ENCODE peak calls at places on chromosomes 5 and 9, in five cellular contexts. One of them, this sample, is unnamed.

GRCh38 chr5:114988096-114988495 is 181.6 kb downstream of the TRIM36 start:
- DNase-seq in NCI-H526 treated with DMSO at 0.1 percent for 48 hours: no peak
- DNase-seq in activated T-cell treated with anti-CD3 and anti-CD28 coated beads, Interleukin-2, amount 50 U/mL, for 48 hours: no peak
- DNase-seq in substantia nigra: no peak
- DNase-seq in NT2/D1: no peak
- DNase-seq in this sample: no peak

GRCh38 chr9:118578467-118578866 is 790.8 kb downstream of the BRINP1 start:
- DNase-seq in substantia nigra: no peak
- DNase-seq in activated T-cell treated with anti-CD3 and anti-CD28 coated beads, Interleukin-2, amount 50 U/mL, for 48 hours: no peak
- DNase-seq in NT2/D1: no peak
- DNase-seq in NCI-H526 treated with DMSO at 0.1 percent for 48 hours: no peak
- DNase-seq in this sample: no peak

GRCh38 chr9:98187926-98188325 is 4.5 kb downstream of the CORO2A start:
- DNase-seq in activated T-cell treated with anti-CD3 and anti-CD28 coated beads, Interleukin-2, amount 50 U/mL, for 48 hours: no peak
- DNase-seq in substantia nigra: no peak
- DNase-seq in NCI-H526 treated with DMSO at 0.1 percent for 48 hours: no peak
- DNase-seq in NT2/D1: no peak
- DNase-seq in this sample: no peak

GRCh38 chr5:149711338-149711737 is 18.8 kb upstream of the PPARGC1B start:
- DNase-seq in substantia nigra: no peak
- DNase-seq in NCI-H526 treated with DMSO at 0.1 percent for 48 hours: no peak
- DNase-seq in NT2/D1: no peak
- DNase-seq in activated T-cell treated with anti-CD3 and anti-CD28 coated beads, Interleukin-2, amount 50 U/mL, for 48 hours: no peak
- DNase-seq in this sample: no peak

GRCh38 chr5:78648359-78649219 is at the start of gene LHFPL2:
- DNase-seq in activated T-cell treated with anti-CD3 and anti-CD28 coated beads, Interleukin-2, amount 50 U/mL, for 48 hours: peak; percentile 55
- DNase-seq in NT2/D1: peak; percentile 47
- DNase-seq in substantia nigra: peak; percentile 60
- DNase-seq in NCI-H526 treated with DMSO at 0.1 percent for 48 hours: peak; percentile 42
- DNase-seq in this sample: no peak

GRCh38 chr5:78162253-78162862 is 132.1 kb downstream of the AP3B1 start:
- DNase-seq in NT2/D1: peak; percentile 1
- DNase-seq in substantia nigra: no peak
- DNase-seq in NCI-H526 treated with DMSO at 0.1 percent for 48 hours: peak; percentile 25
- DNase-seq in activated T-cell treated with anti-CD3 and anti-CD28 coated beads, Interleukin-2, amount 50 U/mL, for 48 hours: no peak
- DNase-seq in this sample: no peak

GRCh38 chr5:141637266-141637692 is 482 bp downstream of the RELL2 start:
- DNase-seq in activated T-cell treated with anti-CD3 and anti-CD28 coated beads, Interleukin-2, amount 50 U/mL, for 48 hours: peak; percentile 77
- DNase-seq in substantia nigra: no peak
- DNase-seq in NCI-H526 treated with DMSO at 0.1 percent for 48 hours: no peak
- DNase-seq in NT2/D1: no peak
- DNase-seq in this sample: no peak

GRCh38 chr9:132409828-132410528 is at the start of gene CFAP77:
- DNase-seq in NCI-H526 treated with DMSO at 0.1 percent for 48 hours: no peak
- DNase-seq in activated T-cell treated with anti-CD3 and anti-CD28 coated beads, Interleukin-2, amount 50 U/mL, for 48 hours: peak; percentile 62
- DNase-seq in NT2/D1: no peak
- DNase-seq in substantia nigra: no peak
- DNase-seq in this sample: no peak

GRCh38 chr5:129746884-129747283 is 1.0 kb upstream of the MINAR2 start:
- DNase-seq in activated T-cell treated with anti-CD3 and anti-CD28 coated beads, Interleukin-2, amount 50 U/mL, for 48 hours: no peak
- DNase-seq in substantia nigra: no peak
- DNase-seq in NCI-H526 treated with DMSO at 0.1 percent for 48 hours: no peak
- DNase-seq in NT2/D1: no peak
- DNase-seq in this sample: no peak

GRCh38 chr9:89746385-89747116 is 141.7 kb downstream of the GADD45G start:
- DNase-seq in NCI-H526 treated with DMSO at 0.1 percent for 48 hours: no peak
- DNase-seq in NT2/D1: no peak
- DNase-seq in substantia nigra: no peak
- DNase-seq in activated T-cell treated with anti-CD3 and anti-CD28 coated beads, Interleukin-2, amount 50 U/mL, for 48 hours: no peak
- DNase-seq in this sample: no peak

GRCh38 chr9:136225748-136226679 is 19.6 kb downstream of the QSOX2 start:
- DNase-seq in NT2/D1: peak; percentile 58
- DNase-seq in NCI-H526 treated with DMSO at 0.1 percent for 48 hours: peak; percentile 17
- DNase-seq in activated T-cell treated with anti-CD3 and anti-CD28 coated beads, Interleukin-2, amount 50 U/mL, for 48 hours: peak; percentile 82
- DNase-seq in substantia nigra: no peak
- DNase-seq in this sample: no peak

GRCh38 chr9:35028341-35028740 is 38.8 kb downstream of the DNAJB5 start:
- DNase-seq in NT2/D1: no peak
- DNase-seq in NCI-H526 treated with DMSO at 0.1 percent for 48 hours: no peak
- DNase-seq in substantia nigra: no peak
- DNase-seq in activated T-cell treated with anti-CD3 and anti-CD28 coated beads, Interleukin-2, amount 50 U/mL, for 48 hours: no peak
- DNase-seq in this sample: no peak

GRCh38 chr9:4579011-4579410 is 83.1 kb upstream of the PLPP6 start:
- DNase-seq in NCI-H526 treated with DMSO at 0.1 percent for 48 hours: no peak
- DNase-seq in substantia nigra: no peak
- DNase-seq in activated T-cell treated with anti-CD3 and anti-CD28 coated beads, Interleukin-2, amount 50 U/mL, for 48 hours: no peak
- DNase-seq in NT2/D1: no peak
- DNase-seq in this sample: no peak

GRCh38 chr5:158967566-158967965 is 132.2 kb downstream of the EBF1 start:
- DNase-seq in NT2/D1: no peak
- DNase-seq in substantia nigra: no peak
- DNase-seq in NCI-H526 treated with DMSO at 0.1 percent for 48 hours: no peak
- DNase-seq in activated T-cell treated with anti-CD3 and anti-CD28 coated beads, Interleukin-2, amount 50 U/mL, for 48 hours: no peak
- DNase-seq in this sample: no peak

GRCh38 chr5:110658006-110658405 is 68.5 kb downstream of the TMEM232 start:
- DNase-seq in substantia nigra: no peak
- DNase-seq in NCI-H526 treated with DMSO at 0.1 percent for 48 hours: no peak
- DNase-seq in NT2/D1: no peak
- DNase-seq in activated T-cell treated with anti-CD3 and anti-CD28 coated beads, Interleukin-2, amount 50 U/mL, for 48 hours: no peak
- DNase-seq in this sample: no peak

GRCh38 chr5:150557507-150557872 is 49.6 kb downstream of the NDST1 start:
- DNase-seq in activated T-cell treated with anti-CD3 and anti-CD28 coated beads, Interleukin-2, amount 50 U/mL, for 48 hours: no peak
- DNase-seq in NT2/D1: no peak
- DNase-seq in substantia nigra: no peak
- DNase-seq in NCI-H526 treated with DMSO at 0.1 percent for 48 hours: no peak
- DNase-seq in this sample: no peak

GRCh38 chr5:163407034-163407652 is 30.3 kb upstream of the CCNG1 start:
- DNase-seq in NT2/D1: no peak
- DNase-seq in NCI-H526 treated with DMSO at 0.1 percent for 48 hours: no peak
- DNase-seq in activated T-cell treated with anti-CD3 and anti-CD28 coated beads, Interleukin-2, amount 50 U/mL, for 48 hours: no peak
- DNase-seq in substantia nigra: no peak
- DNase-seq in this sample: no peak

GRCh38 chr5:74067748-74068541 is 441.9 kb downstream of the ARHGEF28 start:
- DNase-seq in NT2/D1: no peak
- DNase-seq in NCI-H526 treated with DMSO at 0.1 percent for 48 hours: no peak
- DNase-seq in substantia nigra: no peak
- DNase-seq in activated T-cell treated with anti-CD3 and anti-CD28 coated beads, Interleukin-2, amount 50 U/mL, for 48 hours: no peak
- DNase-seq in this sample: no peak

GRCh38 chr9:71250626-71251025 is 129.2 kb upstream of the TRPM3 start:
- DNase-seq in NT2/D1: no peak
- DNase-seq in substantia nigra: no peak
- DNase-seq in NCI-H526 treated with DMSO at 0.1 percent for 48 hours: peak; percentile 2
- DNase-seq in activated T-cell treated with anti-CD3 and anti-CD28 coated beads, Interleukin-2, amount 50 U/mL, for 48 hours: no peak
- DNase-seq in this sample: peak; percentile 95

GRCh38 chr9:82417501-82417900 is 428.9 kb downstream of the SPATA31D1 start:
- DNase-seq in substantia nigra: no peak
- DNase-seq in NCI-H526 treated with DMSO at 0.1 percent for 48 hours: no peak
- DNase-seq in activated T-cell treated with anti-CD3 and anti-CD28 coated beads, Interleukin-2, amount 50 U/mL, for 48 hours: no peak
- DNase-seq in NT2/D1: no peak
- DNase-seq in this sample: no peak

GRCh38 chr9:29730096-29730621 is 2156.9 kb upstream of the C9orf72 start:
- DNase-seq in substantia nigra: no peak
- DNase-seq in NT2/D1: no peak
- DNase-seq in NCI-H526 treated with DMSO at 0.1 percent for 48 hours: no peak
- DNase-seq in activated T-cell treated with anti-CD3 and anti-CD28 coated beads, Interleukin-2, amount 50 U/mL, for 48 hours: no peak
- DNase-seq in this sample: no peak

GRCh38 chr5:76104027-76104426 is 20.8 kb downstream of the SV2C start:
- DNase-seq in NCI-H526 treated with DMSO at 0.1 percent for 48 hours: no peak
- DNase-seq in NT2/D1: no peak
- DNase-seq in substantia nigra: no peak
- DNase-seq in activated T-cell treated with anti-CD3 and anti-CD28 coated beads, Interleukin-2, amount 50 U/mL, for 48 hours: peak; percentile 28
- DNase-seq in this sample: no peak

GRCh38 chr9:133716564-133717112 is 21.5 kb downstream of the SARDH start:
- DNase-seq in activated T-cell treated with anti-CD3 and anti-CD28 coated beads, Interleukin-2, amount 50 U/mL, for 48 hours: no peak
- DNase-seq in substantia nigra: peak; percentile 30
- DNase-seq in NCI-H526 treated with DMSO at 0.1 percent for 48 hours: no peak
- DNase-seq in NT2/D1: no peak
- DNase-seq in this sample: no peak

GRCh38 chr5:169934990-169935389 is 45.3 kb downstream of the INSYN2B start:
- DNase-seq in NT2/D1: no peak
- DNase-seq in activated T-cell treated with anti-CD3 and anti-CD28 coated beads, Interleukin-2, amount 50 U/mL, for 48 hours: no peak
- DNase-seq in NCI-H526 treated with DMSO at 0.1 percent for 48 hours: no peak
- DNase-seq in substantia nigra: no peak
- DNase-seq in this sample: no peak

GRCh38 chr5:109953821-109954220 is 264.1 kb downstream of the MAN2A1 start:
- DNase-seq in activated T-cell treated with anti-CD3 and anti-CD28 coated beads, Interleukin-2, amount 50 U/mL, for 48 hours: no peak
- DNase-seq in NT2/D1: no peak
- DNase-seq in substantia nigra: no peak
- DNase-seq in NCI-H526 treated with DMSO at 0.1 percent for 48 hours: no peak
- DNase-seq in this sample: no peak

GRCh38 chr5:17143335-17143734 is 74.1 kb upstream of the BASP1 start:
- DNase-seq in substantia nigra: no peak
- DNase-seq in NCI-H526 treated with DMSO at 0.1 percent for 48 hours: no peak
- DNase-seq in NT2/D1: no peak
- DNase-seq in activated T-cell treated with anti-CD3 and anti-CD28 coated beads, Interleukin-2, amount 50 U/mL, for 48 hours: no peak
- DNase-seq in this sample: no peak

GRCh38 chr9:125979383-125979782 is 232.2 kb downstream of the PBX3 start:
- DNase-seq in activated T-cell treated with anti-CD3 and anti-CD28 coated beads, Interleukin-2, amount 50 U/mL, for 48 hours: no peak
- DNase-seq in substantia nigra: no peak
- DNase-seq in NT2/D1: no peak
- DNase-seq in NCI-H526 treated with DMSO at 0.1 percent for 48 hours: no peak
- DNase-seq in this sample: no peak

GRCh38 chr9:91177081-91177480 is 184.6 kb downstream of the AUH start:
- DNase-seq in substantia nigra: no peak
- DNase-seq in NCI-H526 treated with DMSO at 0.1 percent for 48 hours: no peak
- DNase-seq in NT2/D1: no peak
- DNase-seq in activated T-cell treated with anti-CD3 and anti-CD28 coated beads, Interleukin-2, amount 50 U/mL, for 48 hours: peak; percentile 44
- DNase-seq in this sample: no peak

GRCh38 chr9:20144255-20144654 is 355.4 kb upstream of the SLC24A2 start:
- DNase-seq in NT2/D1: no peak
- DNase-seq in activated T-cell treated with anti-CD3 and anti-CD28 coated beads, Interleukin-2, amount 50 U/mL, for 48 hours: no peak
- DNase-seq in NCI-H526 treated with DMSO at 0.1 percent for 48 hours: no peak
- DNase-seq in substantia nigra: no peak
- DNase-seq in this sample: no peak

GRCh38 chr5:176768174-176768970 is 42.0 kb upstream of the UNC5A start:
- DNase-seq in NT2/D1: no peak
- DNase-seq in NCI-H526 treated with DMSO at 0.1 percent for 48 hours: no peak
- DNase-seq in activated T-cell treated with anti-CD3 and anti-CD28 coated beads, Interleukin-2, amount 50 U/mL, for 48 hours: no peak
- DNase-seq in substantia nigra: no peak
- DNase-seq in this sample: no peak

GRCh38 chr5:7419367-7419766 is 23.4 kb downstream of the ADCY2 start:
- DNase-seq in activated T-cell treated with anti-CD3 and anti-CD28 coated beads, Interleukin-2, amount 50 U/mL, for 48 hours: no peak
- DNase-seq in NCI-H526 treated with DMSO at 0.1 percent for 48 hours: no peak
- DNase-seq in NT2/D1: no peak
- DNase-seq in substantia nigra: no peak
- DNase-seq in this sample: no peak